ENCODE peak calls at places on chromosomes 16 and 17, in nine cellular contexts. N, V, I, R, U, M, L, Z and X are unnamed samples.

GRCh38 chr17:33668516-33668915 is 375.4 kb upstream of the ASIC2 start:
- DNase-seq in N (no peak), V (no peak), I (no peak), R (no peak), U (no peak), M (no peak), L (no peak), Z (no peak), X (no peak)

GRCh38 chr17:47219621-47220475 is 10.7 kb downstream of the MYL4 start:
- DNase-seq in N (no peak), V (no peak), I (no peak), R (no peak), U (no peak), M (no peak), L (no peak), Z (no peak), X (no peak)

GRCh38 chr16:88941051-88941932 is 35.7 kb downstream of the CBFA2T3 start:
- DNase-seq in N (no peak), V (no peak), I (peak; percentile 65), R (no peak), U (no peak), M (no peak), L (no peak), Z (no peak), X (no peak)

GRCh38 chr17:83100220-83100852 is 20.9 kb downstream of the METRNL start:
- DNase-seq in N (no peak), V (no peak), I (peak; percentile 57), R (no peak), U (no peak), M (no peak), L (no peak), Z (no peak), X (no peak)

GRCh38 chr17:74008196-74008595 is 195.3 kb upstream of the RPL38 start:
- DNase-seq in N (no peak), V (no peak), I (no peak), R (no peak), U (peak; percentile 63), M (peak; percentile 16), L (no peak), Z (peak; percentile 10), X (peak; percentile 16)

GRCh38 chr17:62703269-62703775 is 75.9 kb downstream of the MRC2 start:
- DNase-seq in N (no peak), V (no peak), I (peak; percentile 29), R (peak; percentile 71), U (peak; percentile 38), M (no peak), L (no peak), Z (peak; percentile 56), X (no peak)

GRCh38 chr17:77737442-77738265 is 220.8 kb upstream of the TNRC6C start:
- DNase-seq in N (peak; percentile 48), V (no peak), I (no peak), R (no peak), U (no peak), M (no peak), L (no peak), Z (no peak), X (no peak)

GRCh38 chr16:57284952-57285263 is 436 bp upstream of the PLLP start:
- DNase-seq in N (no peak), V (no peak), I (no peak), R (no peak), U (no peak), M (no peak), L (no peak), Z (no peak), X (no peak)

GRCh38 chr16:59635674-59636073 is 901.6 kb upstream of the GOT2 start:
- DNase-seq in N (no peak), V (no peak), I (no peak), R (no peak), U (no peak), M (no peak), L (no peak), Z (peak; percentile 14), X (no peak)

GRCh38 chr17:3043737-3044365 is 19.6 kb downstream of the OR1D5 start:
- DNase-seq in N (peak; percentile 52), V (no peak), I (no peak), R (no peak), U (no peak), M (peak; percentile 15), L (no peak), Z (peak; percentile 14), X (peak; percentile 51)

GRCh38 chr17:81498953-81499600 is 13.5 kb downstream of the ACTG1 start:
- DNase-seq in N (no peak), V (no peak), I (no peak), R (no peak), U (no peak), M (no peak), L (no peak), Z (no peak), X (no peak)

GRCh38 chr17:19676901-19677300 is 28.4 kb downstream of the ALDH3A2 start:
- DNase-seq in N (no peak), V (no peak), I (no peak), R (no peak), U (no peak), M (no peak), L (no peak), Z (no peak), X (no peak)

GRCh38 chr17:12269751-12270150 is 249.1 kb downstream of the MAP2K4 start:
- DNase-seq in N (no peak), V (no peak), I (no peak), R (no peak), U (no peak), M (no peak), L (no peak), Z (no peak), X (no peak)

GRCh38 chr16:57736419-57737281 is 1.1 kb downstream of the KATNB1 start:
- DNase-seq in N (peak; percentile 67), V (no peak), I (no peak), R (peak; percentile 50), U (peak; percentile 79), M (peak; percentile 86), L (no peak), Z (peak; percentile 75), X (peak; percentile 51)

GRCh38 chr17:9973689-9974459 is 68.8 kb upstream of the RCVRN start:
- DNase-seq in N (no peak), V (no peak), I (no peak), R (no peak), U (no peak), M (peak; percentile 11), L (no peak), Z (no peak), X (no peak)

GRCh38 chr17:82614095-82614631 is 34.1 kb downstream of the WDR45B start:
- DNase-seq in N (no peak), V (no peak), I (no peak), R (no peak), U (no peak), M (no peak), L (no peak), Z (no peak), X (no peak)

GRCh38 chr17:17951524-17951923 is 20.7 kb downstream of the TOM1L2 start:
- DNase-seq in N (no peak), V (no peak), I (no peak), R (no peak), U (no peak), M (no peak), L (no peak), Z (no peak), X (no peak)

GRCh38 chr17:17952691-17953090 is 19.5 kb downstream of the TOM1L2 start:
- DNase-seq in N (no peak), V (no peak), I (no peak), R (no peak), U (no peak), M (no peak), L (no peak), Z (no peak), X (no peak)

GRCh38 chr17:17950347-17950746 is 21.9 kb downstream of the TOM1L2 start:
- DNase-seq in N (no peak), V (no peak), I (no peak), R (no peak), U (no peak), M (no peak), L (no peak), Z (no peak), X (no peak)

GRCh38 chr17:17947966-17948365 is 24.2 kb downstream of the TOM1L2 start:
- DNase-seq in N (no peak), V (no peak), I (no peak), R (no peak), U (no peak), M (no peak), L (no peak), Z (peak; percentile 69), X (no peak)

DNA sequence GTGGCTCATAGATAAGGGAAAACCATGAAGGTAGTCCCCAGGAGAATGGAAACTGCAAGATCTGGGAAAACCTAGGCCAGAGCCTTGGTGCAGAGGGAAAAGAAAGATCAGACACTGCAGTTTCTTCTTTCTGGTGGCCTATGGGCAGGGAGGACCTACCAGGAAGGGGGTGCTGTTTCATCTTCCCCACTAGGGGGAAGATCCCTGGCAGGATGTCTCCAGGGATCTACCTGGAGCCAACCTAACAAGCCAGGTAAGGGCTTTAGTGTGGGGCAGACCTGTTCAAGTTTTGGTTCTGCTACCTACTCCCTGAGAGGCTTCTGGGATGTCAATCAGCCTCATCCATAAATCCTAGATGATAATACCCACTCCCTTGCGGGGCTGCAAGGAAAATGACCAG is 21.4 kb downstream of the TOM1L2 start:
- DNase-seq in N (no peak), V (no peak), I (no peak), R (no peak), U (peak; percentile 54), M (no peak), L (no peak), Z (no peak), X (no peak)
- TF ChIP-seq CTCF in N (no peak), V (peak; percentile 69), I (no peak), R (peak; percentile 21), U (no peak), M (peak; percentile 21), L (no peak), Z (peak; percentile 9), X (no peak)

DNA sequence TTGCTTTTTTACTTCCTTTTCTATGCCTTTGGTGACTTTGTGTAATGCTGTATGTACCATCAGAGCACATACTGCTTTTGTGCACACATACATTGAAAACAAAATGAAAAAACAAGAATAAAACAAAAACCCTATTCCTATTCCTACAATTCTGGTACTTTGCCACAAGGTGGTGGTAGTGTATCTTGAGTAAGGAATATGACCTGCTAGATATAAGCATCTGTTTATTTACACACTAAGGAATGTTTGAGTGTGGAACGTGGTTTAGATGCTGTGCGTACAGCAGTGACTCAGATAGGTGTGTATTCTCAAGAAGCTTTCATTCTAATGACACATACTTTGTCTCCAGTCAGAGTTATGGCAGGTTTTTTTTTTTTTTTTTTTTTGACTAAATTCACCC is 606.2 kb downstream of the WWOX start:
- DNase-seq in N (no peak), V (peak; percentile 94), I (no peak), R (no peak), U (peak; percentile 11), M (peak; percentile 82), L (no peak), Z (peak; percentile 45), X (no peak)
- TF ChIP-seq CTCF in N (peak; percentile 44), V (peak; percentile 71), I (peak; percentile 27), R (peak; percentile 30), U (no peak), M (peak; percentile 89), L (peak; percentile 46), Z (peak; percentile 44), X (peak; percentile 91)

GRCh38 chr16:3013491-3013951 is 798 bp downstream of the CLDN9 start:
- DNase-seq in N (no peak), V (no peak), I (no peak), R (no peak), U (no peak), M (no peak), L (no peak), Z (no peak), X (no peak)
- TF ChIP-seq CTCF in N (no peak), V (no peak), I (no peak), R (no peak), U (no peak), M (peak; percentile 46), L (no peak), Z (no peak), X (no peak)

GRCh38 chr16:50547340-50547865 is 793 bp upstream of the NKD1 start:
- DNase-seq in N (no peak), V (no peak), I (peak; percentile 60), R (no peak), U (peak; percentile 68), M (peak; percentile 94), L (peak; percentile 81), Z (no peak), X (peak; percentile 53)
- TF ChIP-seq CTCF in N (peak; percentile 32), V (no peak), I (peak; percentile 21), R (peak; percentile 43), U (no peak), M (peak; percentile 83), L (no peak), Z (no peak), X (no peak)